ENCODE peak calls at places on chromosomes 13 and 19, in six cellular contexts. O is bronchial epithelial cell, I is T-helper 1 cell, H is amygdala, E is HFFc6, L is H54. C is an unnamed sample.

GRCh38 chr13:44244288-44244687 is 129.3 kb upstream of the SERP2 start:
- DNase-seq in O (no peak), I (no peak), H (peak; percentile 26), E (peak; percentile 9), L (no peak), C (peak; percentile 81)

GRCh38 chr19:5186293-5187050 is 154.1 kb downstream of the PTPRS start:
- DNase-seq in O (peak; percentile 3), I (no peak), H (no peak), E (peak; percentile 77), L (no peak), C (peak; percentile 27)

GRCh38 chr13:33927315-33927714 is 109.4 kb downstream of the RFC3 start:
- DNase-seq in O (peak; percentile 20), I (no peak), H (no peak), E (peak; percentile 61), L (peak; percentile 0), C (peak; percentile 22)

GRCh38 chr19:33241530-33242101 is 16.0 kb upstream of the SLC7A10 start:
- DNase-seq in O (peak; percentile 29), I (no peak), H (no peak), E (no peak), L (no peak), C (peak; percentile 36)

GRCh38 chr13:19062019-19062646 is 119.5 kb downstream of the TUBA3C start:
- DNase-seq in O (no peak), I (no peak), H (no peak), E (no peak), L (no peak), C (no peak)

GRCh38 chr19:45200614-45201013 is 22.0 kb downstream of the BLOC1S3 start:
- DNase-seq in O (peak; percentile 38), I (no peak), H (peak; percentile 11), E (peak; percentile 43), L (no peak), C (no peak)

GRCh38 chr13:43227721-43228120 is 204.3 kb downstream of the DNAJC15 start:
- DNase-seq in O (peak; percentile 9), I (no peak), H (no peak), E (peak; percentile 33), L (no peak), C (peak; percentile 34)

GRCh38 chr13:106087201-106087600 is 448.3 kb downstream of the EFNB2 start:
- DNase-seq in O (no peak), I (no peak), H (no peak), E (no peak), L (no peak), C (no peak)

GRCh38 chr19:46373573-46374359 is 26.9 kb downstream of the PPP5C start:
- DNase-seq in O (peak; percentile 98), I (no peak), H (no peak), E (peak; percentile 56), L (peak; percentile 78), C (peak; percentile 95)

GRCh38 chr13:20654156-20654555 is 49.3 kb upstream of the IL17D start:
- DNase-seq in O (no peak), I (no peak), H (no peak), E (peak; percentile 9), L (no peak), C (peak; percentile 2)

GRCh38 chr13:46129955-46130354 is 25.1 kb upstream of the CPB2 start:
- DNase-seq in O (no peak), I (no peak), H (no peak), E (no peak), L (no peak), C (no peak)

GRCh38 chr13:97369269-97369893 is 64.6 kb upstream of the RAP2A start:
- DNase-seq in O (no peak), I (no peak), H (no peak), E (no peak), L (peak; percentile 26), C (no peak)

GRCh38 chr13:79361299-79361698 is 44.8 kb downstream of the RBM26 start:
- DNase-seq in O (peak; percentile 42), I (no peak), H (no peak), E (no peak), L (no peak), C (no peak)

GRCh38 chr13:109389892-109390345 is 396.5 kb downstream of the IRS2 start:
- DNase-seq in O (peak; percentile 7), I (no peak), H (no peak), E (peak; percentile 13), L (no peak), C (no peak)

GRCh38 chr19:5691205-5691929 is 1.3 kb downstream of the RPL36 start:
- DNase-seq in O (peak; percentile 29), I (peak; percentile 36), H (no peak), E (no peak), L (no peak), C (peak; percentile 59)

GRCh38 chr13:71865858-71866172 is 1.2 kb downstream of the DACH1 start:
- DNase-seq in O (no peak), I (no peak), H (no peak), E (no peak), L (no peak), C (no peak)

GRCh38 chr19:48818234-48818823 is 7.5 kb upstream of the BCAT2 start:
- DNase-seq in O (no peak), I (no peak), H (no peak), E (no peak), L (no peak), C (no peak)

GRCh38 chr19:51904331-51905165 is at the start of gene ZNF649:
- DNase-seq in O (peak; percentile 74), I (peak; percentile 72), H (peak; percentile 69), E (peak; percentile 77), L (peak; percentile 41), C (peak; percentile 91)

GRCh38 chr19:42113641-42114348 is 18.5 kb downstream of the POU2F2 start:
- DNase-seq in O (peak; percentile 99), I (no peak), H (no peak), E (peak; percentile 98), L (peak; percentile 99), C (peak; percentile 98)

GRCh38 chr13:74026753-74027152 is 107.5 kb downstream of the KLF12 start:
- DNase-seq in O (peak; percentile 59), I (peak; percentile 63), H (no peak), E (no peak), L (no peak), C (peak; percentile 13)

GRCh38 chr19:47381121-47381520 is 32.0 kb downstream of the DHX34 start:
- DNase-seq in O (no peak), I (no peak), H (no peak), E (no peak), L (no peak), C (no peak)

GRCh38 chr19:56141416-56141992 is 417 bp downstream of the ZNF444 start:
- DNase-seq in O (no peak), I (peak; percentile 41), H (no peak), E (no peak), L (no peak), C (no peak)

C was measured in Daoy.